ENCODE peak calls at places on chromosomes 6 and 20, in eight cellular contexts. F is heart left ventricle, C is lower lobe of right lung, S is mesenchymal stem cell, W is A549, P is psoas muscle, I is osteoblast, R is mucosa of descending colon. H is an unnamed sample. For H3K4me1, the result is how much of the 10 kb centered on the place peaks cover.

GRCh38 chr6:117992856-117993255 is 85.8 kb downstream of the SLC35F1 start:
- DNase-seq in F (no peak), C (no peak), S (no peak), W (no peak), P (no peak), I (no peak), R (no peak), H (no peak)

GRCh38 chr6:72560721-72561593 is 60.9 kb upstream of the KCNQ5 start:
- DNase-seq in F (no peak), C (no peak), S (peak), W (no peak), P (no peak), I (no peak), R (no peak), H (no peak)

GRCh38 chr6:32941412-32941784 is 570 bp upstream of the HLA-DMB start:
- DNase-seq in F (no peak), C (no peak), S (no peak), W (no peak), P (no peak), I (no peak), R (no peak), H (no peak)

GRCh38 chr20:10171864-10172751 is 46.5 kb upstream of the SNAP25 start:
- DNase-seq in F (peak), C (peak), S (peak), W (peak), P (peak), I (peak), R (peak), H (peak)

GRCh38 chr6:37362101-37362823 is 8.5 kb downstream of the RNF8 start:
- DNase-seq in F (no peak), C (no peak), S (no peak), W (no peak), P (no peak), I (no peak), R (no peak), H (no peak)

GRCh38 chr20:22450540-22450939 is 133.8 kb downstream of the FOXA2 start:
- DNase-seq in F (no peak), C (no peak), S (no peak), W (no peak), P (no peak), I (no peak), R (no peak), H (no peak)

GRCh38 chr6:17291778-17292177 is 10.6 kb downstream of the RBM24 start:
- DNase-seq in F (no peak), C (no peak), S (no peak), W (no peak), P (no peak), I (no peak), R (no peak), H (no peak)

GRCh38 chr6:6007311-6008113 is 787 bp upstream of the NRN1 start:
- DNase-seq in F (no peak), C (no peak), S (no peak), W (no peak), P (no peak), I (peak), R (no peak), H (no peak)

GRCh38 chr6:56890683-56891429 is 64.1 kb upstream of the BEND6 start:
- DNase-seq in F (no peak), C (no peak), S (peak), W (peak), P (no peak), I (peak), R (no peak), H (no peak)

GRCh38 chr6:124066995-124067552 is 263.4 kb downstream of the NKAIN2 start:
- DNase-seq in F (no peak), C (no peak), S (no peak), W (no peak), P (no peak), I (no peak), R (no peak), H (no peak)

GRCh38 chr20:50548396-50548795 is 38.2 kb downstream of the PTPN1 start:
- DNase-seq in F (no peak), C (peak), S (no peak), W (no peak), P (no peak), I (no peak), R (no peak), H (no peak)

GRCh38 chr6:133895573-133896343 is 6.8 kb downstream of the TCF21 start:
- DNase-seq in F (peak), C (no peak), S (peak), W (no peak), P (peak), I (peak), R (peak), H (no peak)
- H3K4me3 ChIP-seq in F (peak), C (peak), S (peak), W (no peak), P (peak), I (peak), R (no peak), H (no peak)

DNA sequence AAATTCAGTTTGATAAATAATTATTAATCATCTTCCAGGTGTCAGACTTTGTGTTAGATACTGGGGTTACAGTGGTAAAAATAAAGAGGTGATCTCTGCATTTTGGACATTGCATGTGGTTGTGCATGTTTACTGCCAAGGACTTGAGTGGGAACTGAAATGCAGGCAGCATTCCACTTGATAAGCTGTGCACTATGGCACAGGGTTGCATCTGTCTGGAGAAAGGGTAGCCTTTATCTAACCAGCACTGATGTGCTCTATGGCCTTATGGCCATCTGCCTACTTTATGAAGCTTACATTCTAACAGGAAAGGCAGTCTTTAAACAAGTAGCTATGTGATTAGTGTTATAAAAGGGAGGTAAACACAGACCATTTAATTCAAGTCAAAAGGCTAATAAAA is 53.0 kb upstream of the MLIP start:
- DNase-seq in F (no peak), C (no peak), S (no peak), W (no peak), P (no peak), I (no peak), R (no peak), H (no peak)
- H3K4me1 ChIP-seq in F (under half), C (under half), S (under half), W (under half), P (half or more), I (under half), R (under half), H (under half)

GRCh38 chr6:3455121-3455489 is 1.7 kb downstream of the SLC22A23 start:
- DNase-seq in F (no peak), C (no peak), S (no peak), W (no peak), P (no peak), I (no peak), R (peak), H (no peak)
- H3K4me3 ChIP-seq in F (peak), C (peak), S (peak), W (peak), P (peak), I (peak), R (peak), H (peak)

DNA sequence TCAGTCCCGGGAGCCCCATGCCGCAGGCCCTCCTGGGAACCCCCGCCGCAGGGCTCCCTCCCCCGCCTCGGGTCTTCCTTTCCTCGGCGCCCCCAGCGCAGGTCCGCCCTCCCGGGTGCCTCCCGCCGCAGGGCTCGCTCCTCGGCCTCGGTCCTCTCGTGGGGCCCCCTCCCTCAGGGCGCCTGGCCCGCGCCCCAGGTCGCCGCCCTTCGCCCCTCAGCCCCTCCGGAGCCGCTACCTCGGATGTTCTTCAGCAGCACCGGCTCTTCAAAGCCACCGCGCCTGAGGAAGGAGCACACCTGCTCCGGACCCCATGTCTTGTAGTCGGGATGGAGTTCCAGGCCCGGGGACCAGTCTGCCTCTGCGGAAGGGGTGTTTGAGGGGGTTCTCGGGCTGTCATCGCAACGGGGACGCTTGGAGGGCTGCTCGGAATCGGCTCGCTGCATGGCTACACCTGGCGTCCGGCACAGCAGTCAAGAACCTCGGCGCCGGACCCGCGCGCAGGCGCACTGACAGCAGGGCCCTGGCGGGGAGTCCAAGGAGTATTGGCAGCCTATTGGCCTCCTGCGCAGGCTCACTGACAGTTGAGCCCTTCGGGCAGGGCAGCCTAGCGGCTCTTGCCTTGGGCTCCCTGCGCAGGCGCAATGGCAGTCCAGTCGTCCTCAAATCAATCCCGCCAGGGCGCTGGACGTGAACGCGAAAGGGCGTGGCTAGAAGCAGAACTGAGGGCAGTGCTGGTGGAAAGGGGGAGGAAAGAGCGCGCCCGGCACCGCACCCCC is at the start of gene SAMHD1:
- DNase-seq in F (peak), C (peak), S (peak), W (peak), P (peak), I (peak), R (peak), H (peak)
- H3K4me1 ChIP-seq in F (under half), C (half or more), S (under half), W (under half), P (under half), I (under half), R (under half), H (under half)

GRCh38 chr6:15675537-15676170 is 12.8 kb upstream of the DTNBP1 start:
- DNase-seq in F (no peak), C (no peak), S (peak), W (no peak), P (no peak), I (no peak), R (no peak), H (no peak)

GRCh38 chr6:15678514-15678913 is 15.7 kb upstream of the DTNBP1 start:
- DNase-seq in F (no peak), C (no peak), S (no peak), W (no peak), P (no peak), I (no peak), R (no peak), H (no peak)

GRCh38 chr6:15674690-15675386 is 12.0 kb upstream of the DTNBP1 start:
- DNase-seq in F (no peak), C (no peak), S (no peak), W (no peak), P (no peak), I (no peak), R (no peak), H (no peak)

GRCh38 chr6:15681946-15682345 is 19.1 kb upstream of the DTNBP1 start:
- DNase-seq in F (no peak), C (no peak), S (no peak), W (no peak), P (no peak), I (no peak), R (no peak), H (no peak)

GRCh38 chr6:15677822-15678221 is 15.0 kb upstream of the DTNBP1 start:
- DNase-seq in F (no peak), C (no peak), S (no peak), W (no peak), P (no peak), I (no peak), R (no peak), H (no peak)
- H3K4me3 ChIP-seq in F (no peak), C (no peak), S (no peak), W (no peak), P (no peak), I (no peak), R (no peak), H (no peak)

GRCh38 chr6:323730-324088 is 31.4 kb downstream of the DUSP22 start:
- DNase-seq in F (no peak), C (no peak), S (no peak), W (no peak), P (no peak), I (no peak), R (no peak), H (no peak)

GRCh38 chr6:322940-323729 is 30.8 kb downstream of the DUSP22 start:
- DNase-seq in F (no peak), C (no peak), S (no peak), W (no peak), P (no peak), I (no peak), R (no peak), H (no peak)

GRCh38 chr6:320351-321157 is 28.3 kb downstream of the DUSP22 start:
- DNase-seq in F (no peak), C (no peak), S (no peak), W (no peak), P (no peak), I (no peak), R (no peak), H (peak)

GRCh38 chr6:321158-321438 is 28.8 kb downstream of the DUSP22 start:
- DNase-seq in F (no peak), C (no peak), S (no peak), W (no peak), P (no peak), I (no peak), R (no peak), H (no peak)

DNA sequence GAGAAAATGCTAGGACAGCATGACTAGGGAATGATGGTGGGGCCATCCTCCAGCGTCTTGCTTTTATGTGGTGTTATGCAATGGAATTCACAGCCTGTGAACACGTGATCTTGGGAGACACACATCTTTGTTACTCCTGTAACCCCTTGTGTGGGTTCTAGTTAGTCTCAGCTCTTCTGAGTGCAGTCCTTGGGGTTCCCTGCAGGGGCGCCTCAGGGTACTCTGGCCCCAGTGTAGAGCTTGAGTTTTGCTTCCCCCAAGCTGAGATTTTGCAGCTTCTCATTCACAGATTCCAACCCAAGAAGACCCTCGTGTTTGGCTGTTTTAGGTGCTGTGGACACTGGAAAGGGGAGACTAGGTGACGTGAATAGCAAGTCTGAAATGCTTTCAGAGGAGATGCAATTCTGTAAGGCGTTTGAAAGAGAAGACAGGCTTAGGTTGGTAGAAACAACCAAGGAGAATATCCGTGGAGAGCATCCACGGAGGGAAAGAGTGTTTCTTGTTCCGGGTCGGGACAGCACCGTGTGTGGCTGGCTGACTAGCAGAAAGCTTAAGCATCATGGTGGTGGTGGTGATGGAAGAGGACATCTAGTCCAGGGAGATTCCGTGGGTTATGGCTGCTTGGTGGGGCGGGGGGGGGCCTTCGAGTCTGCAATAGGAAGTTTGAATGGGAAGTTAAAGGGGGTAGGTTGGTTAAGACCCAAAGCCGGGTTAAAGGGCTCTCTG is 30.1 kb downstream of the DUSP22 start:
- DNase-seq in F (no peak), C (no peak), S (no peak), W (no peak), P (no peak), I (no peak), R (no peak), H (no peak)
- H3K4me1 ChIP-seq in F (under half), C (under half), S (under half), W (under half), P (under half), I (under half), R (under half), H (under half)

GRCh38 chr6:166032366-166033171 is 135.1 kb downstream of the TBXT start:
- DNase-seq in F (peak), C (no peak), S (peak), W (peak), P (peak), I (peak), R (no peak), H (peak)
- H3K4me3 ChIP-seq in F (no peak), C (no peak), S (no peak), W (peak), P (no peak), I (peak), R (no peak), H (no peak)

H was measured in pancreas.